ENCODE peak calls at places on chromosomes 12 and 14, in eight cellular contexts. One of them, this sample, is unnamed. For H3K9me3, the result is how much of the 10 kb centered on the place peaks cover.

GRCh38 chr12:58189030-58189429 is 247.7 kb downstream of the ATP23 start:
- DNase-seq in stomach: no peak
- DNase-seq in left lung: no peak
- DNase-seq in PC-9: no peak
- DNase-seq in ovary: no peak
- DNase-seq in thoracic aorta: no peak
- DNase-seq in cardiac muscle cell: no peak
- DNase-seq in tibial artery: no peak
- DNase-seq in this sample: no peak

GRCh38 chr12:116922194-116922897 is 11.6 kb downstream of the FBXW8 start:
- DNase-seq in thoracic aorta: no peak
- DNase-seq in PC-9: no peak
- DNase-seq in left lung: no peak
- DNase-seq in cardiac muscle cell: no peak
- DNase-seq in tibial artery: no peak
- DNase-seq in stomach: no peak
- DNase-seq in ovary: no peak
- DNase-seq in this sample: no peak

GRCh38 chr14:38290601-38291190 is 34.8 kb upstream of the CLEC14A start:
- DNase-seq in stomach: no peak
- DNase-seq in cardiac muscle cell: no peak
- DNase-seq in PC-9: no peak
- DNase-seq in tibial artery: no peak
- DNase-seq in left lung: no peak
- DNase-seq in thoracic aorta: no peak
- DNase-seq in ovary: no peak
- DNase-seq in this sample: no peak

GRCh38 chr12:51118706-51119105 is 35.3 kb upstream of the CSRNP2 start:
- DNase-seq in thoracic aorta: no peak
- DNase-seq in tibial artery: no peak
- DNase-seq in left lung: no peak
- DNase-seq in stomach: no peak
- DNase-seq in PC-9: peak
- DNase-seq in cardiac muscle cell: no peak
- DNase-seq in ovary: no peak
- DNase-seq in this sample: no peak

GRCh38 chr12:47219243-47219642 is 139.5 kb upstream of the AMIGO2 start:
- DNase-seq in left lung: no peak
- DNase-seq in PC-9: no peak
- DNase-seq in stomach: no peak
- DNase-seq in tibial artery: no peak
- DNase-seq in ovary: no peak
- DNase-seq in cardiac muscle cell: no peak
- DNase-seq in thoracic aorta: no peak
- DNase-seq in this sample: no peak

GRCh38 chr14:94995551-94995950 is 161.8 kb downstream of the DICER1 start:
- DNase-seq in stomach: no peak
- DNase-seq in left lung: no peak
- DNase-seq in cardiac muscle cell: no peak
- DNase-seq in ovary: no peak
- DNase-seq in PC-9: no peak
- DNase-seq in thoracic aorta: no peak
- DNase-seq in tibial artery: no peak
- DNase-seq in this sample: no peak

GRCh38 chr12:50924439-50925341 is 27.7 kb upstream of the HIGD1C start:
- DNase-seq in left lung: peak
- DNase-seq in stomach: peak
- DNase-seq in cardiac muscle cell: peak
- DNase-seq in PC-9: peak
- DNase-seq in tibial artery: peak
- DNase-seq in ovary: peak
- DNase-seq in thoracic aorta: peak
- DNase-seq in this sample: peak

GRCh38 chr14:61564623-61565091 is 130.7 kb upstream of the HIF1A start:
- DNase-seq in tibial artery: no peak
- DNase-seq in stomach: no peak
- DNase-seq in PC-9: peak
- DNase-seq in thoracic aorta: no peak
- DNase-seq in left lung: no peak
- DNase-seq in cardiac muscle cell: no peak
- DNase-seq in ovary: no peak
- DNase-seq in this sample: no peak

GRCh38 chr12:103877934-103878510 is 37.0 kb upstream of the NT5DC3 start:
- DNase-seq in thoracic aorta: peak
- DNase-seq in left lung: no peak
- DNase-seq in PC-9: peak
- DNase-seq in ovary: peak
- DNase-seq in tibial artery: no peak
- DNase-seq in stomach: peak
- DNase-seq in cardiac muscle cell: peak
- DNase-seq in this sample: no peak

GRCh38 chr12:51798507-51798906 is 50.0 kb downstream of the FIGNL2 start:
- DNase-seq in thoracic aorta: no peak
- DNase-seq in tibial artery: no peak
- DNase-seq in cardiac muscle cell: no peak
- DNase-seq in ovary: no peak
- DNase-seq in stomach: no peak
- DNase-seq in left lung: no peak
- DNase-seq in PC-9: no peak
- DNase-seq in this sample: no peak

GRCh38 chr12:15592934-15593333 is 196.3 kb downstream of the EPS8 start:
- DNase-seq in PC-9: no peak
- DNase-seq in thoracic aorta: no peak
- DNase-seq in ovary: no peak
- DNase-seq in stomach: no peak
- DNase-seq in left lung: no peak
- DNase-seq in tibial artery: no peak
- DNase-seq in cardiac muscle cell: no peak
- DNase-seq in this sample: no peak
- TF ChIP-seq CTCF in PC-9: no peak
- TF ChIP-seq CTCF in thoracic aorta: no peak
- TF ChIP-seq CTCF in ovary: no peak
- TF ChIP-seq CTCF in stomach: no peak
- TF ChIP-seq CTCF in left lung: no peak
- TF ChIP-seq CTCF in tibial artery: no peak
- TF ChIP-seq CTCF in cardiac muscle cell: peak
- TF ChIP-seq CTCF in this sample: no peak

GRCh38 chr12:128021561-128021960 is 245.4 kb upstream of the TMEM132C start:
- DNase-seq in PC-9: no peak
- DNase-seq in ovary: no peak
- DNase-seq in stomach: no peak
- DNase-seq in cardiac muscle cell: no peak
- DNase-seq in left lung: no peak
- DNase-seq in thoracic aorta: no peak
- DNase-seq in tibial artery: no peak
- DNase-seq in this sample: no peak
- H3K9me3 ChIP-seq in PC-9: under half
- H3K9me3 ChIP-seq in ovary: under half
- H3K9me3 ChIP-seq in stomach: under half
- H3K9me3 ChIP-seq in cardiac muscle cell: under half
- H3K9me3 ChIP-seq in left lung: under half
- H3K9me3 ChIP-seq in thoracic aorta: under half
- H3K9me3 ChIP-seq in tibial artery: under half
- H3K9me3 ChIP-seq in this sample: under half

DNA sequence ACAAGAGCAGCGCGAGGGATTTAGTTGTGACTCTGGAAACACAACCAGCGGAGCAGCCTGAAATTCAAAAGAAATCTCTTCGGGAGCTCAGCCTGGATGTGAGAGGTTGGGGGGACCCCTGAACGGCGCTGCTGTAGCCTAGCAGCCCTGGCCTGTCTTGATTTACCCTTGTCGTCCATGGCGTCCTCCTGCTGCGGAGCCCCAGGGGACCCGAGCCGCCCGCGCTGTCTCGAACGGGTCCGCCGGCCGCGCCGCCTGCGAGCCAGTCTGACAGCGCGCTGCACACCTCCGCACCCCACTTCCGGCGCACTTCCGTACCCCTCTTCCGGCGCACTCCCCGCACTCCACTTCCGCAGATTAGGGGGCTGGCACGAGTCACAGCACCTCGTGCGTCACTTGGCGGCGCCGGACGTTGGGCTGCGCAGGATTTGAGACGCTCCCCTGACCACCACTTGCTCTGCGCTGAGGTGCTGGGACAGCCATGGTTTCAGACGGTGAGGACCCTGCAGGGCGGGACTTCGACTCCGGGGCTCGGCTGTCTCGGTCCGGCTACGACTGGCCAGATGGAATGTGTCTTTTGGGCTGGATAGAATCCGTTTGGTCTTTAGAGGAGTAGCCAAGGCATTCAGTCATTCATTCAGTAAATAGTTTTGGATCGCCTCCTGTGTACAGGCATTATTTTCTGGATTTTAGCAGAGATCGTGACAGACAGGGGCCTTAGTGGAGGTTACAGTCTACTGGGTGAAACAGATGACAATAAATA is at the start of the genes EIF2B1 and GTF2H3:
- DNase-seq in left lung: peak
- DNase-seq in thoracic aorta: peak
- DNase-seq in stomach: peak
- DNase-seq in cardiac muscle cell: peak
- DNase-seq in tibial artery: peak
- DNase-seq in ovary: peak
- DNase-seq in PC-9: peak
- DNase-seq in this sample: peak
- TF ChIP-seq CTCF in left lung: no peak
- TF ChIP-seq CTCF in thoracic aorta: no peak
- TF ChIP-seq CTCF in stomach: no peak
- TF ChIP-seq CTCF in cardiac muscle cell: no peak
- TF ChIP-seq CTCF in tibial artery: no peak
- TF ChIP-seq CTCF in ovary: no peak
- TF ChIP-seq CTCF in PC-9: no peak
- TF ChIP-seq CTCF in this sample: no peak

DNA sequence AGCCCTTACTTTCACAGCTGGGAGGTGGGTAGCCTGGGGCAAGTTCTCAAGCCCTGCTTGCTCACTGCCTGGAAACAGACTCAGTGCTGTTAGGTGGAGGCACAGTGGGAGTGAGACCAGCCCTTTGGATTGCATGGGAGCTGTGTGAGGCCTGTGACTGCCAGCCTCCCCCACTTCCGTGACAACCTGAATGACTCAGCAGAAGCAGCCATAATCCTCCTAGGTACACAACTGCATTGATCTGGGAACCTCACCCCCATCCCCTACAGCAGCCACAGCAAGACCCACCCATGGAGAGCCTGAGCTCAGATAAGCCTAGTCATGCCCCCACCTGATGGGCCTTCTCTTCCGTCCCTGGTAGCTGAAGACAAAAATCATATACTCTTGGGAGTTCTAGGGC is 26.4 kb downstream of the ALG10 start:
- DNase-seq in ovary: no peak
- DNase-seq in stomach: no peak
- DNase-seq in PC-9: no peak
- DNase-seq in cardiac muscle cell: no peak
- DNase-seq in thoracic aorta: no peak
- DNase-seq in left lung: no peak
- DNase-seq in tibial artery: no peak
- DNase-seq in this sample: no peak
- H3K9me3 ChIP-seq in ovary: under half
- H3K9me3 ChIP-seq in stomach: under half
- H3K9me3 ChIP-seq in PC-9: under half
- H3K9me3 ChIP-seq in cardiac muscle cell: under half
- H3K9me3 ChIP-seq in thoracic aorta: under half
- H3K9me3 ChIP-seq in left lung: under half
- H3K9me3 ChIP-seq in tibial artery: under half
- H3K9me3 ChIP-seq in this sample: under half

GRCh38 chr14:104206281-104206904 is 68.0 kb downstream of the KIF26A start:
- DNase-seq in ovary: no peak
- DNase-seq in stomach: peak
- DNase-seq in left lung: peak
- DNase-seq in thoracic aorta: no peak
- DNase-seq in PC-9: no peak
- DNase-seq in cardiac muscle cell: peak
- DNase-seq in tibial artery: no peak
- DNase-seq in this sample: no peak
- TF ChIP-seq CTCF in ovary: no peak
- TF ChIP-seq CTCF in stomach: no peak
- TF ChIP-seq CTCF in left lung: no peak
- TF ChIP-seq CTCF in thoracic aorta: no peak
- TF ChIP-seq CTCF in PC-9: no peak
- TF ChIP-seq CTCF in cardiac muscle cell: no peak
- TF ChIP-seq CTCF in tibial artery: no peak
- TF ChIP-seq CTCF in this sample: no peak

GRCh38 chr14:20001863-20002262 is at the start of gene OR4Q2:
- DNase-seq in left lung: no peak
- DNase-seq in cardiac muscle cell: no peak
- DNase-seq in PC-9: no peak
- DNase-seq in ovary: no peak
- DNase-seq in stomach: no peak
- DNase-seq in tibial artery: no peak
- DNase-seq in thoracic aorta: no peak
- DNase-seq in this sample: no peak

GRCh38 chr14:20008156-20008555 is 6.2 kb downstream of the OR4Q2 start:
- DNase-seq in cardiac muscle cell: no peak
- DNase-seq in tibial artery: no peak
- DNase-seq in left lung: no peak
- DNase-seq in thoracic aorta: no peak
- DNase-seq in stomach: no peak
- DNase-seq in PC-9: no peak
- DNase-seq in ovary: no peak
- DNase-seq in this sample: no peak

GRCh38 chr14:20002319-20002718 is 356 bp downstream of the OR4Q2 start:
- DNase-seq in stomach: no peak
- DNase-seq in tibial artery: no peak
- DNase-seq in left lung: no peak
- DNase-seq in ovary: no peak
- DNase-seq in PC-9: no peak
- DNase-seq in cardiac muscle cell: no peak
- DNase-seq in thoracic aorta: no peak
- DNase-seq in this sample: no peak
- H3K9me3 ChIP-seq in stomach: under half
- H3K9me3 ChIP-seq in tibial artery: under half
- H3K9me3 ChIP-seq in left lung: under half
- H3K9me3 ChIP-seq in ovary: under half
- H3K9me3 ChIP-seq in PC-9: under half
- H3K9me3 ChIP-seq in cardiac muscle cell: under half
- H3K9me3 ChIP-seq in thoracic aorta: under half
- H3K9me3 ChIP-seq in this sample: under half

GRCh38 chr14:23160924-23161522 is 22.4 kb downstream of the SLC7A8 start:
- DNase-seq in tibial artery: no peak
- DNase-seq in left lung: peak
- DNase-seq in stomach: peak
- DNase-seq in ovary: peak
- DNase-seq in thoracic aorta: no peak
- DNase-seq in cardiac muscle cell: no peak
- DNase-seq in PC-9: peak
- DNase-seq in this sample: no peak
- TF ChIP-seq CTCF in tibial artery: no peak
- TF ChIP-seq CTCF in left lung: no peak
- TF ChIP-seq CTCF in stomach: no peak
- TF ChIP-seq CTCF in ovary: no peak
- TF ChIP-seq CTCF in thoracic aorta: no peak
- TF ChIP-seq CTCF in cardiac muscle cell: no peak
- TF ChIP-seq CTCF in PC-9: no peak
- TF ChIP-seq CTCF in this sample: no peak